ENCODE peak calls at places on chromosome 12, in six cellular contexts. Q, N, A, M, P and J are unnamed samples. For H3K36me3, the result is how much of the 10 kb centered on the place peaks cover.

GRCh38 chr12:19223018-19223417 is 93.5 kb downstream of the PLEKHA5 start:
- DNase-seq in Q (no peak), N (no peak), A (no peak), M (no peak), P (no peak), J (no peak)

GRCh38 chr12:43847427-43847826 is 11.5 kb downstream of the TMEM117 start:
- DNase-seq in Q (no peak), N (no peak), A (no peak), M (no peak), P (no peak), J (peak)

GRCh38 chr12:51371295-51371953 is 19.8 kb downstream of the GALNT6 start:
- DNase-seq in Q (no peak), N (peak), A (no peak), M (no peak), P (no peak), J (peak)

GRCh38 chr12:81077686-81078441 is at the start of gene ACSS3:
- DNase-seq in Q (peak), N (peak), A (peak), M (no peak), P (no peak), J (peak)

GRCh38 chr12:1919284-1919683 is 832 bp upstream of the CACNA2D4 start:
- DNase-seq in Q (no peak), N (no peak), A (no peak), M (no peak), P (no peak), J (no peak)

GRCh38 chr12:102964872-102965271 is 7.4 kb downstream of the ASCL1 start:
- DNase-seq in Q (peak), N (no peak), A (no peak), M (no peak), P (peak), J (no peak)

GRCh38 chr12:115320451-115320850 is 636.5 kb upstream of the TBX3 start:
- DNase-seq in Q (no peak), N (no peak), A (no peak), M (no peak), P (no peak), J (no peak)

GRCh38 chr12:109951751-109952150 is 44.4 kb downstream of the GIT2 start:
- DNase-seq in Q (no peak), N (peak), A (peak), M (no peak), P (no peak), J (peak)

GRCh38 chr12:10722502-10722904 is 620 bp downstream of the YBX3 start:
- DNase-seq in Q (peak), N (peak), A (peak), M (peak), P (peak), J (peak)

GRCh38 chr12:62268956-62269355 is 8.8 kb downstream of the USP15 start:
- DNase-seq in Q (no peak), N (no peak), A (no peak), M (no peak), P (no peak), J (no peak)

GRCh38 chr12:14954269-14954668 is 7.1 kb downstream of the ARHGDIB start:
- DNase-seq in Q (no peak), N (no peak), A (no peak), M (peak), P (no peak), J (no peak)

GRCh38 chr12:67795235-67795634 is 146.7 kb downstream of the DYRK2 start:
- DNase-seq in Q (no peak), N (no peak), A (no peak), M (no peak), P (no peak), J (peak)

GRCh38 chr12:124663771-124664366 is 96.5 kb upstream of the NCOR2 start:
- DNase-seq in Q (no peak), N (no peak), A (no peak), M (no peak), P (no peak), J (no peak)

GRCh38 chr12:117803013-117803412 is 165.8 kb downstream of the KSR2 start:
- DNase-seq in Q (no peak), N (no peak), A (no peak), M (no peak), P (peak), J (no peak)

GRCh38 chr12:50659690-50660424 is 104.0 kb upstream of the ATF1 start:
- DNase-seq in Q (no peak), N (no peak), A (no peak), M (no peak), P (no peak), J (no peak)

GRCh38 chr12:124392991-124393790 is 98.3 kb downstream of the RFLNA start:
- DNase-seq in Q (peak), N (peak), A (peak), M (no peak), P (peak), J (peak)

GRCh38 chr12:119843100-119843499 is 34.0 kb downstream of the CIT start:
- DNase-seq in Q (no peak), N (no peak), A (no peak), M (no peak), P (no peak), J (peak)

GRCh38 chr12:90682398-90682797 is 272.6 kb downstream of the CCER1 start:
- DNase-seq in Q (no peak), N (no peak), A (no peak), M (no peak), P (no peak), J (peak)

GRCh38 chr12:114439306-114439705 is 33.4 kb upstream of the TBX5 start:
- DNase-seq in Q (no peak), N (no peak), A (no peak), M (no peak), P (no peak), J (no peak)

GRCh38 chr12:30989754-30990153 is 63.2 kb downstream of the TSPAN11 start:
- DNase-seq in Q (no peak), N (peak), A (peak), M (no peak), P (peak), J (no peak)

GRCh38 chr12:106248177-106248848 is 493 bp upstream of the CKAP4 start:
- DNase-seq in Q (peak), N (peak), A (peak), M (peak), P (peak), J (peak)

GRCh38 chr12:25972783-25973182 is 14.3 kb downstream of the RASSF8 start:
- DNase-seq in Q (no peak), N (peak), A (no peak), M (no peak), P (no peak), J (peak)

GRCh38 chr12:122182887-122183587 is at the start of gene LRRC43:
- DNase-seq in Q (peak), N (peak), A (peak), M (peak), P (peak), J (no peak)

GRCh38 chr12:89494411-89495231 is 30.0 kb downstream of the GALNT4 start:
- DNase-seq in Q (no peak), N (no peak), A (no peak), M (no peak), P (no peak), J (peak)

GRCh38 chr12:50633950-50634349 is 129.2 kb downstream of the DIP2B start:
- DNase-seq in Q (no peak), N (no peak), A (no peak), M (no peak), P (no peak), J (peak)

GRCh38 chr12:46386360-46386867 is 13.8 kb upstream of the SLC38A2 start:
- DNase-seq in Q (no peak), N (no peak), A (no peak), M (no peak), P (no peak), J (peak)

GRCh38 chr12:67648306-67649164 is at the start of gene DYRK2:
- DNase-seq in Q (peak), N (peak), A (peak), M (peak), P (peak), J (peak)

GRCh38 chr12:49033611-49034286 is 15.2 kb upstream of the PRKAG1 start:
- DNase-seq in Q (no peak), N (no peak), A (peak), M (no peak), P (no peak), J (no peak)

GRCh38 chr12:40225337-40225983 is 663 bp downstream of the LRRK2 start:
- DNase-seq in Q (no peak), N (no peak), A (no peak), M (no peak), P (no peak), J (no peak)

GRCh38 chr12:98894412-98895085 is 249.5 kb downstream of the APAF1 start:
- DNase-seq in Q (no peak), N (peak), A (no peak), M (no peak), P (no peak), J (no peak)

GRCh38 chr12:98893601-98894411 is 248.7 kb downstream of the APAF1 start:
- DNase-seq in Q (no peak), N (no peak), A (no peak), M (no peak), P (no peak), J (no peak)

GRCh38 chr12:98896938-98897337 is 251.8 kb downstream of the APAF1 start:
- DNase-seq in Q (no peak), N (no peak), A (no peak), M (no peak), P (no peak), J (no peak)

GRCh38 chr12:98893126-98893525 is 248.0 kb downstream of the APAF1 start:
- DNase-seq in Q (no peak), N (peak), A (no peak), M (no peak), P (no peak), J (no peak)

DNA sequence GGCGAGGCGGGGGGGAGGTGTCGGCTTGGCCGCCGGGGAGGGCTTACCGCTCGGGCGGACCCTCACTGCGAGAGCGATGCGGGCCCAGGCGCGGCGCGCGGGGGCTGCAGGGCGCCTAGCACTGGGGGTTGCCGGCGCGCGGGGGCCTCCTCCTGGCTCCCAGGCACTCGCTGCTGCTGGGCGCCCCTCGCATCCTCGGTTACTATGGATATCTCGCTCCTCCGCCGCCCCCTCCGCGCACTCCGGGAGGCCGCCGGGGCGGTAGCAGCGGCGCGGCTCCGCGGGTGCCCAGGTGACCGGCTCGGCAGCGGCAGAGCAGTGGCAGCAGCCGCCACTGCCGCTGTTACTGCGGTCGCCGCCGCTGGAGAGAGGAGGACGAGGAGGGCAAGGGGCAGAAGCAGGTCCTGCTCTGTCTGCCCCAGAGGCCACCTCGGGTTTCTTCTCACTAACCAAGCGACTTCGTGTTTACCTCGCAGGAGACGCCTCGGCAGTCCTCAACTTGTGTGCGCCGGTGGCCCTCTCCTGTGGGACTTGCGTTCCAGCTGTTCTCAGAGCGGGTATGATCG is 250.1 kb downstream of the APAF1 start:
- DNase-seq in Q (no peak), N (peak), A (no peak), M (no peak), P (no peak), J (no peak)
- H3K4me3 ChIP-seq in Q (no peak), N (no peak), A (peak), M (no peak), P (no peak), J (no peak)

DNA sequence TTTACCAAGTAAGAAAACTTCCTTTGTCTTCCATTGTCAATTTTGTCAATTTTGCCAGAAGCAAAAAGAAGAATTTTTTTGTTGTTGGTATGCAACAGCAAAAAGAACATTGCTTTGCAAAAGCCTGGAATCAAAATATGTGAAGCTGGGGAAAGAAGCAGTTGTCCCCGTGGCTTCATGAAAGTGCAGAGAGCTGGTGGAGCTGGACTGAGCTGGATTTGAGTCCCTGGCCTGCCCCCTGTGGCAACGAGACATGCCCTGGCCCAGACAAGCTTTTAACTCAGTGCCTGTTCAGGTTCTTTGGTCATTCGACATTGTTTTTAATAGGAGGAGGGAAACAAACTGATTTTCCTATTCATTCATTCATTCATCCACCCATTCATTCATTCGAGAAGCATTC is 70.3 kb downstream of the SLC15A4 start:
- DNase-seq in Q (no peak), N (no peak), A (no peak), M (no peak), P (no peak), J (no peak)
- TF ChIP-seq CTCF in Q (no peak), N (no peak), A (no peak), M (no peak), P (no peak), J (no peak)

GRCh38 chr12:108807996-108808725 is 49.2 kb downstream of the SSH1 start:
- DNase-seq in Q (no peak), N (no peak), A (no peak), M (no peak), P (no peak), J (no peak)

GRCh38 chr12:108812324-108812723 is 45.1 kb downstream of the SSH1 start:
- DNase-seq in Q (no peak), N (no peak), A (no peak), M (no peak), P (no peak), J (no peak)

GRCh38 chr12:108810636-108811035 is 46.7 kb downstream of the SSH1 start:
- DNase-seq in Q (no peak), N (no peak), A (no peak), M (no peak), P (no peak), J (no peak)

GRCh38 chr12:108814462-108815211 is 42.7 kb downstream of the SSH1 start:
- DNase-seq in Q (no peak), N (no peak), A (no peak), M (no peak), P (no peak), J (no peak)

GRCh38 chr12:108811411-108812185 is 45.8 kb downstream of the SSH1 start:
- DNase-seq in Q (no peak), N (no peak), A (no peak), M (no peak), P (no peak), J (peak)
- H3K36me3 ChIP-seq in Q (half or more), N (half or more), A (under half), M (under half), P (under half), J (half or more)

DNA sequence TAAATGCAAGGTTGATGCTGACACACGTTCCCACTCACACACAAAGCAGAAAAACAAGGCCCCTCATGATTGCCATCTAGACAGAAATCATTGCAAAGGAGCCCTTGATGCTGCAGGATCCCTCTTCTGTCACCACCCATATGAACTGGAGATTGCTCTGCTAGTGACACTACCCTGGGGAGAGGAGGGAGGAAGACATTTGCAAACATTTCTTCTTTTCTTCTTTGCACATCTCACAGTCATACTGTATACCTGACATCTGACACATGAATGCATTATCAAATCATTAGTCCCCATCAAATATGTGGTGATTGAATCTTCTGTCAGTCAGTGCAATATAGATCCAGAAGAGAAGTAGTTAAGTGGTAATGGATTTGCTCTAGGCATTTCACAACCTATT is 208.5 kb upstream of the E2F7 start:
- DNase-seq in Q (no peak), N (no peak), A (no peak), M (no peak), P (no peak), J (no peak)
- H3K4me3 ChIP-seq in Q (no peak), N (no peak), A (no peak), M (no peak), P (no peak), J (no peak)